ENCODE peak calls at places on chromosomes 2 and 18, in six cellular contexts. J is heart right ventricle, U is upper lobe of left lung, S is neural progenitor cell, H is aorta, V is right atrium auricular region. I is an unnamed sample. For H3K4me1, the result is how much of the 10 kb centered on the place peaks cover.

GRCh38 chr18:67980241-67980640 is 463.7 kb upstream of the DSEL start:
- DNase-seq in V (no peak), S (no peak), J (no peak), U (no peak), H (no peak), I (no peak)

GRCh38 chr2:221455214-221455613 is 116.9 kb downstream of the EPHA4 start:
- DNase-seq in S (no peak), U (no peak), H (no peak), J (no peak), V (no peak), I (no peak)

GRCh38 chr18:26654173-26655009 is 106.0 kb upstream of the KCTD1 start:
- DNase-seq in H (no peak), J (no peak), U (no peak), S (no peak), V (no peak), I (no peak)

GRCh38 chr2:145158051-145158586 is 638.2 kb upstream of the ZEB2 start:
- DNase-seq in J (peak), V (peak), H (peak), S (no peak), U (peak), I (no peak)

GRCh38 chr2:88600038-88600465 is 27.2 kb downstream of the EIF2AK3 start:
- DNase-seq in H (no peak), J (no peak), U (peak), V (no peak), S (peak), I (peak)

GRCh38 chr2:176911-177310 is 86.9 kb downstream of the SH3YL1 start:
- DNase-seq in J (no peak), H (no peak), V (no peak), S (no peak), U (no peak), I (no peak)

GRCh38 chr18:77392323-77392722 is 142.7 kb downstream of the GALR1 start:
- DNase-seq in H (no peak), V (no peak), U (no peak), S (no peak), J (no peak), I (no peak)

GRCh38 chr2:190571666-190572065 is 37.1 kb upstream of the NEMP2 start:
- DNase-seq in H (no peak), S (no peak), V (no peak), J (no peak), U (no peak), I (no peak)

GRCh38 chr2:227443889-227444568 is 27.9 kb upstream of the AGFG1 start:
- DNase-seq in H (no peak), J (no peak), S (no peak), V (no peak), U (no peak), I (peak)

GRCh38 chr2:100940240-100940639 is 61.8 kb upstream of the RPL31 start:
- DNase-seq in U (no peak), V (peak), H (no peak), J (no peak), S (no peak), I (no peak)

GRCh38 chr18:23487738-23488625 is 15.3 kb upstream of the RMC1 start:
- DNase-seq in V (no peak), H (peak), U (peak), J (no peak), S (no peak), I (no peak)

GRCh38 chr2:53770264-53770663 is 2.7 kb downstream of the CHAC2 start:
- DNase-seq in J (no peak), V (no peak), H (no peak), U (no peak), S (no peak), I (no peak)

GRCh38 chr2:239329284-239329971 is 71.4 kb downstream of the HDAC4 start:
- DNase-seq in U (no peak), V (peak), S (no peak), H (peak), J (peak), I (peak)

GRCh38 chr2:84319566-84319965 is 139.5 kb downstream of the SUCLG1 start:
- DNase-seq in S (peak), J (no peak), H (no peak), U (no peak), V (no peak), I (no peak)

GRCh38 chr2:12881952-12882351 is 165.2 kb downstream of the TRIB2 start:
- DNase-seq in J (no peak), V (no peak), H (no peak), S (no peak), U (no peak), I (no peak)

GRCh38 chr2:215831296-215831913 is 181.9 kb downstream of the MREG start:
- DNase-seq in V (no peak), S (no peak), J (peak), H (no peak), U (peak), I (no peak)

GRCh38 chr2:18219676-18220075 is 340.8 kb downstream of the RDH14 start:
- DNase-seq in V (no peak), J (no peak), H (no peak), S (no peak), U (no peak), I (no peak)

GRCh38 chr2:12587729-12588522 is 128.8 kb upstream of the TRIB2 start:
- DNase-seq in S (no peak), H (peak), J (no peak), U (peak), V (no peak), I (no peak)

GRCh38 chr2:166184789-166185188 is 57.0 kb upstream of the SCN1A start:
- DNase-seq in V (no peak), S (no peak), H (no peak), U (no peak), J (no peak), I (no peak)

GRCh38 chr18:57353137-57353939 is 981 bp downstream of the ST8SIA3 start:
- DNase-seq in S (peak), J (no peak), H (no peak), V (no peak), U (no peak), I (peak)

GRCh38 chr2:240644859-240645301 is 19.6 kb downstream of the GPR35 start:
- DNase-seq in U (no peak), S (no peak), V (peak), J (no peak), H (no peak), I (peak)

GRCh38 chr2:64819774-64820688 is 166.3 kb upstream of the SERTAD2 start:
- DNase-seq in S (no peak), V (no peak), J (no peak), U (no peak), H (no peak), I (no peak)

GRCh38 chr2:124241-124880 is 78.1 kb upstream of the FAM110C start:
- DNase-seq in H (no peak), J (no peak), V (no peak), S (no peak), U (no peak), I (no peak)

GRCh38 chr2:45843136-45843535 is 191.7 kb downstream of the PRKCE start:
- DNase-seq in J (no peak), H (no peak), S (no peak), U (no peak), V (no peak), I (no peak)

DNA sequence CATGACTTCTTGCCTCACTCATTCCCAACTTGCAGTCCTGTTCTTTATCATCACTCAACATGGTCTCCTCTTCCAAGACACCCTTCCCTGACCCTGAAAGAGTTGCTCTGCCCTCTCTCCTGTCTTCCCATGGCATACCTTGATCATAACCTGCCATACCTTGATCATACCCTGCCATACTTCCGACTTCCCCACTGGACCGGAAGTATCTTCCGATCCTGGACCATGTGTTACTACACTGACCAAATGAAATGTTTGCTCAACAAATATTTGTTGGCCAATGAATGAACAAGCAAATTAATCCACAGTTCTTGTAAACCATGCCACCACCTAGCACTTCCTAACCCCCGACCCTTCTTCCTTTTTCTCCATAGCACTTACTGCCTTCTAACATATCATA is 60.9 kb upstream of the ZNF397 start:
- DNase-seq in S (no peak), H (no peak), U (no peak), V (no peak), J (no peak), I (no peak)
- H3K27ac ChIP-seq in S (no peak), H (no peak), U (no peak), V (no peak), J (no peak), I (no peak)

GRCh38 chr18:460302-460701 is 40.2 kb downstream of the COLEC12 start:
- DNase-seq in U (no peak), H (no peak), V (no peak), J (no peak), S (no peak), I (no peak)

GRCh38 chr18:459801-460200 is 40.7 kb downstream of the COLEC12 start:
- DNase-seq in S (no peak), V (no peak), U (no peak), H (no peak), J (no peak), I (no peak)

GRCh38 chr18:460791-461190 is 39.7 kb downstream of the COLEC12 start:
- DNase-seq in H (no peak), V (no peak), U (no peak), S (no peak), J (no peak), I (no peak)

GRCh38 chr18:463442-464310 is 36.8 kb downstream of the COLEC12 start:
- DNase-seq in H (peak), U (peak), J (no peak), V (peak), S (peak), I (no peak)

DNA sequence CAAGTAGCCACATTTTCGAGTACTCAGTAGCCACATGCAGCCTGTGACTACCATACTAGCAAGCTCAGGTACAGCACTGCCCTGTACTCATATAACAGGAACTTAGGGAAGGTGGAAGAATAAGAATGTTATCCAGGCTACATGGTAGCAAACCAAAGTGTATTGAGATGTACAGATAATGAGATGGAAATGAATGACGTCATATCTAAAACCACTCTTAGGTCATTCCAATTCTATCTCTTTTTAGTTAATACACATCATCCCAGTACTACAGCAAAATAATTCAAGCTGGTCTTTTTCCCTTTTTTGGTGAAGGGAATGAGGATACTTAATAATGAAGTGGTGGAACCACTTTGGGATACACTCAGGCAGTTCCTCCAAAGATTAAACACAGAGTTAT is 38.7 kb downstream of the COLEC12 start:
- DNase-seq in H (no peak), U (no peak), V (no peak), S (no peak), J (no peak), I (no peak)
- H3K4me1 ChIP-seq in H (under half), U (under half), V (under half), S (under half), J (under half), I (under half)

GRCh38 chr18:9876523-9876866 is 9.3 kb upstream of the TXNDC2 start:
- DNase-seq in H (no peak), S (no peak), V (no peak), U (no peak), J (no peak), I (no peak)
- H3K27ac ChIP-seq in H (peak), S (no peak), V (peak), U (peak), J (peak), I (no peak)

GRCh38 chr2:168201722-168202121 is 45.7 kb downstream of the STK39 start:
- DNase-seq in J (no peak), S (no peak), U (no peak), H (no peak), V (no peak), I (no peak)
- H3K4me1 ChIP-seq in J (under half), S (under half), U (under half), H (under half), V (under half), I (under half)